ENCODE peak calls at places on chromosome 19, in four cellular contexts. A is brain microvascular endothelial cell; M is IMR-90; C is CD8-positive, alpha-beta memory T cell. H is an unnamed sample.

GRCh38 chr19:5823579-5824281 is 15.8 kb downstream of the FUT6 start:
- DNase-seq in A (no peak), M (no peak), C (no peak), H (no peak)

GRCh38 chr19:56613639-56614038 is 18.5 kb downstream of the ZNF71 start:
- DNase-seq in A (no peak), M (no peak), C (no peak), H (no peak)

GRCh38 chr19:48479686-48480085 is 10.5 kb downstream of the CYTH2 start:
- DNase-seq in A (no peak), M (no peak), C (no peak), H (no peak)

GRCh38 chr19:16595097-16595496 is 22.9 kb upstream of the SLC35E1 start:
- DNase-seq in A (no peak), M (no peak), C (no peak), H (no peak)

GRCh38 chr19:46574533-46574932 is 26.6 kb upstream of the CALM3 start:
- DNase-seq in A (no peak), M (no peak), C (no peak), H (peak; percentile 35)

GRCh38 chr19:3507371-3508120 is 1.4 kb downstream of the FZR1 start:
- DNase-seq in A (no peak), M (no peak), C (peak; percentile 69), H (peak; percentile 78)

GRCh38 chr19:18425515-18426415 is 6.6 kb downstream of the SSBP4 start:
- DNase-seq in A (peak; percentile 52), M (peak; percentile 62), C (peak; percentile 61), H (no peak)

GRCh38 chr19:11849264-11849615 is 714 bp downstream of the ZNF439 start:
- DNase-seq in A (no peak), M (no peak), C (no peak), H (no peak)

GRCh38 chr19:3065675-3066357 is 3.5 kb upstream of the TLE5 start:
- DNase-seq in A (no peak), M (no peak), C (no peak), H (no peak)

GRCh38 chr19:30102239-30102638 is 160.2 kb downstream of the URI1 start:
- DNase-seq in A (no peak), M (no peak), C (no peak), H (no peak)

GRCh38 chr19:54209748-54210494 is 9.3 kb downstream of the RPS9 start:
- DNase-seq in A (peak; percentile 99), M (peak; percentile 98), C (peak; percentile 67), H (no peak)

GRCh38 chr19:6494438-6495036 is 7.6 kb downstream of the TUBB4A start:
- DNase-seq in A (no peak), M (no peak), C (no peak), H (no peak)

GRCh38 chr19:20313894-20314293 is 146.9 kb downstream of the ZNF486 start:
- DNase-seq in A (no peak), M (no peak), C (no peak), H (no peak)

GRCh38 chr19:46786236-46787039 is 2.0 kb downstream of the SLC1A5 start:
- DNase-seq in A (peak; percentile 64), M (peak; percentile 83), C (peak; percentile 93), H (peak; percentile 76)

GRCh38 chr19:46958542-46958941 is 61.1 kb upstream of the NPAS1 start:
- DNase-seq in A (peak; percentile 72), M (peak; percentile 52), C (no peak), H (no peak)

H was measured in CD4-positive, alpha-beta memory T cell.